ENCODE peak calls at places on chromosomes 16 and 17, in six cellular contexts. Z is IMR-90; E is cardiac fibroblast; D is CD8-positive, alpha-beta T cell; F is upper lobe of left lung; S is AG10803. U is an unnamed sample.

GRCh38 chr16:83404261-83404660 is 403.5 kb upstream of the HSBP1 start:
- DNase-seq in Z (no peak), E (no peak), D (no peak), F (no peak), S (no peak), U (no peak)

GRCh38 chr17:57294629-57295501 is 38.5 kb downstream of the MSI2 start:
- DNase-seq in Z (peak; percentile 41), E (no peak), D (peak; percentile 69), F (no peak), S (no peak), U (peak; percentile 31)

GRCh38 chr17:19410101-19410500 is 931 bp upstream of the RNF112 start:
- DNase-seq in Z (no peak), E (no peak), D (no peak), F (no peak), S (no peak), U (no peak)

GRCh38 chr16:65698943-65699342 is 577.1 kb upstream of the CDH11 start:
- DNase-seq in Z (no peak), E (peak; percentile 85), D (no peak), F (no peak), S (peak; percentile 54), U (peak; percentile 69)

GRCh38 chr16:49634235-49635008 is 221.5 kb downstream of the ZNF423 start:
- DNase-seq in Z (no peak), E (no peak), D (peak; percentile 7), F (no peak), S (no peak), U (no peak)

GRCh38 chr17:81049973-81050551 is 15.1 kb downstream of the BAIAP2 start:
- DNase-seq in Z (no peak), E (no peak), D (no peak), F (peak; percentile 87), S (no peak), U (no peak)

GRCh38 chr16:1708768-1709180 is 2.8 kb downstream of the MAPK8IP3 start:
- DNase-seq in Z (peak; percentile 86), E (peak; percentile 70), D (no peak), F (no peak), S (no peak), U (peak; percentile 70)

GRCh38 chr16:47848481-47849109 is 307.2 kb downstream of the ABCC12 start:
- DNase-seq in Z (peak; percentile 55), E (peak; percentile 2), D (no peak), F (no peak), S (peak; percentile 25), U (no peak)

GRCh38 chr17:1034652-1035210 is 37.8 kb downstream of the TIMM22 start:
- DNase-seq in Z (no peak), E (no peak), D (no peak), F (no peak), S (no peak), U (no peak)

GRCh38 chr17:48734328-48735056 is 5.9 kb upstream of the HOXB13 start:
- DNase-seq in Z (no peak), E (no peak), D (no peak), F (no peak), S (no peak), U (no peak)

GRCh38 chr16:3690991-3691720 is 26.2 kb downstream of the TRAP1 start:
- DNase-seq in Z (no peak), E (peak; percentile 15), D (no peak), F (no peak), S (peak; percentile 72), U (peak; percentile 66)

GRCh38 chr16:51834131-51834530 is 683.1 kb upstream of the SALL1 start:
- DNase-seq in Z (peak; percentile 47), E (peak; percentile 15), D (no peak), F (no peak), S (peak; percentile 49), U (peak; percentile 49)

GRCh38 chr17:44760474-44761308 is 1.9 kb downstream of the ADAM11 start:
- DNase-seq in Z (no peak), E (no peak), D (no peak), F (no peak), S (no peak), U (no peak)

GRCh38 chr16:8667492-8667891 is 6.9 kb upstream of the ABAT start:
- DNase-seq in Z (no peak), E (no peak), D (no peak), F (no peak), S (no peak), U (no peak)

GRCh38 chr17:57927048-57927723 is 28.0 kb downstream of the CUEDC1 start:
- DNase-seq in Z (peak; percentile 82), E (peak; percentile 83), D (no peak), F (peak; percentile 63), S (peak; percentile 74), U (no peak)

GRCh38 chr16:53053967-53054669 is 673 bp upstream of the CHD9 start:
- DNase-seq in Z (no peak), E (peak; percentile 65), D (no peak), F (peak; percentile 49), S (no peak), U (no peak)

GRCh38 chr17:82985973-82986372 is 93.4 kb upstream of the METRNL start:
- DNase-seq in Z (peak; percentile 46), E (peak; percentile 18), D (peak; percentile 83), F (peak; percentile 41), S (peak; percentile 42), U (peak; percentile 68)

GRCh38 chr16:2148714-2149629 is 547 bp downstream of the RAB26 start:
- DNase-seq in Z (no peak), E (no peak), D (no peak), F (no peak), S (no peak), U (no peak)

GRCh38 chr17:42895185-42895555 is 5.4 kb upstream of the G6PC1 start:
- DNase-seq in Z (peak; percentile 90), E (peak; percentile 91), D (no peak), F (peak; percentile 76), S (peak; percentile 91), U (peak; percentile 48)

GRCh38 chr16:86308514-86308913 is 201.8 kb upstream of the FOXF1 start:
- DNase-seq in Z (no peak), E (no peak), D (no peak), F (no peak), S (no peak), U (no peak)

DNA sequence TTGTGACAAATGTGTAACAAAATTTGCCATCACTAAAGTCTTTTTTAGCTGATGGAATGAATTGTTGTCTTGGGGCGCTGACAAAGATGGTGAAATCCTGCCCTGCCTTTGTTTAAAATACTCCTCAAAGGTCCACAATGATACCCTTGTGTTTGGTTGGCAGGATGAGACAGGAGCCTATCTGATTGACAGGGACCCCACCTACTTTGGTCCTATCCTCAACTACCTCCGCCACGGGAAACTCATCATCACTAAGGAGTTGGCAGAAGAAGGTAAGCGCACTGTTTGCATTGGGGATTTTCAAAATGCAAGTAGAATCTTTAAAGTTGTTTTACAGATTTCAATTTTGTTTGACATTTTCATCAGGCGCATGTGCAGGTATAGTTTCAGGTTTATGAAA is 2.0 kb downstream of the KCTD2 start:
- DNase-seq in Z (no peak), E (no peak), D (no peak), F (no peak), S (no peak), U (no peak)
- H3K4me3 ChIP-seq in Z (no peak overlapping the region), E (no peak overlapping the region), D (no peak overlapping the region), F (no peak overlapping the region), S (peak overlapping the region; percentile 98), U (no peak overlapping the region)

GRCh38 chr17:4815043-4815675 is 8.2 kb downstream of the PLD2 start:
- DNase-seq in Z (no peak), E (no peak), D (no peak), F (no peak), S (no peak), U (no peak)
- TF ChIP-seq CTCF in Z (no peak), E (peak; percentile 19), D (no peak), F (no peak), S (peak; percentile 35), U (peak; percentile 29)

GRCh38 chr17:49992933-49993422 is 2.0 kb downstream of the DLX3 start:
- DNase-seq in Z (no peak), E (no peak), D (no peak), F (no peak), S (no peak), U (no peak)
- H3K4me3 ChIP-seq in Z (no peak overlapping the region), E (peak overlapping the region; percentile 21), D (peak overlapping the region; percentile 61), F (peak overlapping the region; percentile 47), S (no peak overlapping the region), U (no peak overlapping the region)

GRCh38 chr17:16328997-16329396 is 24.3 kb downstream of the CENPV start:
- DNase-seq in Z (no peak), E (peak; percentile 20), D (no peak), F (peak; percentile 21), S (no peak), U (no peak)
- TF ChIP-seq CTCF in Z (no peak), E (peak; percentile 24), D (no peak), F (no peak), S (peak; percentile 6), U (peak; percentile 28)

DNA sequence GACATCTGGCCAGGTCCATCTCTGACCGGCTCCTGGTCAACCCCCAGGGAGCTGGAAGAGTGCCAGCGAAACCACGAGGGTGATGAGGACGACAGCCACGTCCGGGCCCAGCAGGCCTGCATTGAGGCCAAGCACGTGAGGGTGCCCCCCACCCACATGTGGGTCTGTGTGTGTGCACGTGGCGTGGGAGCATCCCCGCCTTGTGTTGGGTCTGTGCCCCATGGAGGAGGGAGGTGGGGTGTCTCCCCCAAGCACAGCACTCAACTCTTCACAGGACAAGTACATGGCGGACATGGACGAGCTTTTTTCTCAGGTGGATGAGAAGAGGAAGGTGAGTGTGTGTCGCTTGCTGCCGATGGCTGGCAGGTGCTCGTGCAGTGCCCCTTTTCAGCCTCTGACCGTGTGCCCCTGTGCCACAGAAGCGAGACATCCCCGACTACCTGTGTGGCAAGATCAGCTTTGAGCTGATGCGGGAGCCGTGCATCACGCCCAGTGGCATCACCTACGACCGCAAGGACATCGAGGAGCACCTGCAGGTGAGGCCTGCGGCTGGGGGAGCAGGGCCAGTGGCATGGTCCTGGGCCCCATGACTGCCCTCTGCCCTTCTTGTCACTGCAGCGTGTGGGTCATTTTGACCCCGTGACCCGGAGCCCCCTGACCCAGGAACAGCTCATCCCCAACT is 1.7 kb downstream of the STUB1 start:
- DNase-seq in Z (no peak), E (peak; percentile 31), D (no peak), F (no peak), S (no peak), U (peak; percentile 24)
- H3K4me3 ChIP-seq in Z (peak overlapping the region; percentile 96), E (peak overlapping the region; percentile 80), D (no peak overlapping the region), F (no peak overlapping the region), S (peak overlapping the region; percentile 76), U (peak overlapping the region; percentile 79)

GRCh38 chr16:70158261-70158939 is 15.2 kb upstream of the CLEC18C start:
- DNase-seq in Z (no peak), E (no peak), D (peak; percentile 49), F (no peak), S (no peak), U (no peak)
- TF ChIP-seq CTCF in Z (no peak), E (no peak), D (no peak), F (no peak), S (peak; percentile 8), U (no peak)

U was measured in fibroblast of villous mesenchyme.